ENCODE peak calls at places on chromosomes 16 and 17, in five cellular contexts. Q is HuH-7, H is HTR-8/SVneo, A is mucosa of descending colon, E is tibial artery. I is an unnamed sample.
A peak's percentile ranks its signal among the peaks of the same experiment; 100 is the strongest.

GRCh38 chr17:27810211-27810901 is 10.0 kb upstream of the NOS2 start:
- DNase-seq in Q (no peak), A (no peak), H (no peak), E (no peak), I (no peak)

GRCh38 chr17:27384261-27384701 is 72.0 kb upstream of the KSR1 start:
- DNase-seq in A (no peak), Q (no peak), E (peak; percentile 71), H (peak; percentile 82), I (peak; percentile 78)

GRCh38 chr17:6239237-6239798 is 169.1 kb downstream of the WSCD1 start:
- DNase-seq in Q (no peak), E (no peak), H (no peak), A (no peak), I (no peak)

GRCh38 chr17:8185580-8186445 is 4.2 kb downstream of the BORCS6 start:
- DNase-seq in E (peak; percentile 92), H (peak; percentile 82), Q (no peak), A (peak; percentile 91), I (peak; percentile 95)

GRCh38 chr17:65550075-65550635 is 11.3 kb downstream of the AXIN2 start:
- DNase-seq in A (no peak), E (no peak), H (no peak), Q (no peak), I (no peak)

GRCh38 chr16:67101683-67102082 is 8.1 kb upstream of the PHAF1 start:
- DNase-seq in E (no peak), H (no peak), A (no peak), Q (no peak), I (no peak)

GRCh38 chr17:48724241-48725004 is 1.4 kb downstream of the PRAC2 start:
- DNase-seq in E (peak; percentile 83), Q (peak; percentile 80), A (peak; percentile 91), H (peak; percentile 85), I (peak; percentile 92)

GRCh38 chr16:89118361-89119061 is 24.9 kb downstream of the ACSF3 start:
- DNase-seq in A (peak; percentile 44), H (no peak), E (no peak), Q (no peak), I (peak; percentile 50)

GRCh38 chr16:4688674-4689045 is 4.7 kb upstream of the NUDT16L1 start:
- DNase-seq in H (no peak), A (no peak), Q (no peak), E (no peak), I (peak; percentile 24)

GRCh38 chr17:46925185-46925858 is 2.4 kb downstream of the GOSR2 start:
- DNase-seq in Q (no peak), A (no peak), E (no peak), H (no peak), I (no peak)

GRCh38 chr17:17551361-17551760 is 40.1 kb downstream of the PEMT start:
- DNase-seq in A (no peak), Q (no peak), E (no peak), H (no peak), I (peak; percentile 71)

GRCh38 chr16:73056911-73057310 is 9.0 kb upstream of the ZFHX3 start:
- DNase-seq in A (no peak), E (no peak), H (no peak), Q (no peak), I (no peak)

GRCh38 chr16:48561960-48562393 is 48.0 kb downstream of the N4BP1 start:
- DNase-seq in H (no peak), A (no peak), Q (no peak), E (no peak), I (no peak)

GRCh38 chr17:58575511-58575910 is 61.1 kb upstream of the MTMR4 start:
- DNase-seq in H (peak; percentile 30), E (no peak), Q (no peak), A (no peak), I (no peak)

GRCh38 chr16:1188781-1189189 is 35.9 kb downstream of the CACNA1H start:
- DNase-seq in H (no peak), Q (peak; percentile 68), E (no peak), A (no peak), I (peak; percentile 78)

GRCh38 chr17:36847293-36847645 is 90.0 kb upstream of the LHX1 start:
- DNase-seq in E (no peak), H (no peak), Q (no peak), A (no peak), I (no peak)

GRCh38 chr17:27466748-27467375 is 10.6 kb downstream of the KSR1 start:
- DNase-seq in A (no peak), E (no peak), H (no peak), Q (no peak), I (no peak)

GRCh38 chr17:16872836-16873653 is 98.9 kb downstream of the TNFRSF13B start:
- DNase-seq in Q (peak; percentile 59), H (peak; percentile 67), E (no peak), A (peak; percentile 51), I (peak; percentile 65)

GRCh38 chr17:6461246-6461645 is 17.0 kb downstream of the PIMREG start:
- DNase-seq in H (no peak), Q (no peak), A (peak; percentile 41), E (no peak), I (no peak)

GRCh38 chr17:17341452-17341851 is 38.3 kb downstream of the NT5M start:
- DNase-seq in H (no peak), A (peak; percentile 1), E (no peak), Q (no peak), I (no peak)

GRCh38 chr16:22375117-22375962 is 921 bp upstream of the CDR2 start:
- DNase-seq in H (no peak), A (no peak), E (no peak), Q (no peak), I (no peak)

GRCh38 chr16:86882586-86883280 is 304.4 kb downstream of the FOXL1 start:
- DNase-seq in Q (no peak), A (no peak), E (peak; percentile 28), H (peak; percentile 62), I (peak; percentile 49)

GRCh38 chr16:11835309-11835708 is 16.0 kb downstream of the RSL1D1 start:
- DNase-seq in Q (no peak), A (no peak), H (no peak), E (no peak), I (no peak)

GRCh38 chr17:36550491-36551417 is 6.0 kb downstream of the GGNBP2 start:
- DNase-seq in H (no peak), Q (no peak), A (no peak), E (no peak), I (no peak)

GRCh38 chr17:47295037-47295873 is 28.5 kb upstream of the EFCAB13 start:
- DNase-seq in A (no peak), Q (no peak), E (no peak), H (no peak), I (peak; percentile 72)

GRCh38 chr17:31269597-31269996 is 27.4 kb downstream of the OMG start:
- DNase-seq in Q (no peak), E (peak; percentile 32), H (peak; percentile 88), A (no peak), I (no peak)

GRCh38 chr17:82278786-82279379 is 5.4 kb upstream of the CSNK1D start:
- DNase-seq in H (no peak), Q (no peak), E (no peak), A (peak; percentile 49), I (no peak)

GRCh38 chr16:5907544-5907943 is 809.9 kb upstream of the EEF2KMT start:
- DNase-seq in A (no peak), Q (no peak), E (no peak), H (no peak), I (no peak)